ENCODE peak calls at places on chromosomes 13 and 19, in eight cellular contexts. One of them, this sample, is unnamed.

GRCh38 chr13:31927219-31927653 is 104.3 kb upstream of the FRY start:
- DNase-seq in AG09309: no peak
- DNase-seq in Peyer's patch: no peak
- DNase-seq in transverse colon: no peak
- DNase-seq in HFF-Myc: no peak
- DNase-seq in kidney: no peak
- DNase-seq in right lobe of liver: peak
- DNase-seq in Calu3: peak
- DNase-seq in this sample: no peak

GRCh38 chr13:40664100-40665060 is 2.1 kb downstream of the FOXO1 start:
- DNase-seq in Peyer's patch: peak
- DNase-seq in AG09309: no peak
- DNase-seq in Calu3: peak
- DNase-seq in right lobe of liver: peak
- DNase-seq in kidney: peak
- DNase-seq in HFF-Myc: no peak
- DNase-seq in transverse colon: peak
- DNase-seq in this sample: peak

GRCh38 chr19:956747-957451 is 27.2 kb upstream of the WDR18 start:
- DNase-seq in AG09309: no peak
- DNase-seq in Peyer's patch: no peak
- DNase-seq in Calu3: no peak
- DNase-seq in right lobe of liver: no peak
- DNase-seq in HFF-Myc: no peak
- DNase-seq in transverse colon: no peak
- DNase-seq in kidney: peak
- DNase-seq in this sample: no peak

GRCh38 chr13:33310245-33311038 is 24.9 kb upstream of the STARD13 start:
- DNase-seq in Peyer's patch: no peak
- DNase-seq in right lobe of liver: no peak
- DNase-seq in HFF-Myc: no peak
- DNase-seq in kidney: no peak
- DNase-seq in transverse colon: no peak
- DNase-seq in AG09309: no peak
- DNase-seq in Calu3: no peak
- DNase-seq in this sample: no peak

GRCh38 chr19:2059422-2060201 is 8.6 kb upstream of the MKNK2 start:
- DNase-seq in kidney: peak
- DNase-seq in AG09309: peak
- DNase-seq in transverse colon: peak
- DNase-seq in HFF-Myc: no peak
- DNase-seq in Peyer's patch: no peak
- DNase-seq in right lobe of liver: peak
- DNase-seq in Calu3: peak
- DNase-seq in this sample: no peak

GRCh38 chr19:47542030-47542475 is 27.2 kb upstream of the NAPA start:
- DNase-seq in AG09309: peak
- DNase-seq in Peyer's patch: no peak
- DNase-seq in right lobe of liver: no peak
- DNase-seq in HFF-Myc: no peak
- DNase-seq in kidney: no peak
- DNase-seq in Calu3: no peak
- DNase-seq in transverse colon: peak
- DNase-seq in this sample: peak

GRCh38 chr13:99577934-99578917 is 77.0 kb downstream of the TM9SF2 start:
- DNase-seq in HFF-Myc: no peak
- DNase-seq in Calu3: no peak
- DNase-seq in transverse colon: no peak
- DNase-seq in right lobe of liver: peak
- DNase-seq in kidney: peak
- DNase-seq in AG09309: no peak
- DNase-seq in Peyer's patch: no peak
- DNase-seq in this sample: no peak

GRCh38 chr13:95122063-95122462 is 179.2 kb downstream of the ABCC4 start:
- DNase-seq in kidney: no peak
- DNase-seq in Peyer's patch: no peak
- DNase-seq in Calu3: no peak
- DNase-seq in AG09309: no peak
- DNase-seq in transverse colon: no peak
- DNase-seq in HFF-Myc: no peak
- DNase-seq in right lobe of liver: no peak
- DNase-seq in this sample: no peak

GRCh38 chr19:51094696-51095279 is 12.1 kb upstream of the KLK14 start:
- DNase-seq in kidney: peak
- DNase-seq in Calu3: peak
- DNase-seq in right lobe of liver: no peak
- DNase-seq in transverse colon: no peak
- DNase-seq in Peyer's patch: no peak
- DNase-seq in HFF-Myc: no peak
- DNase-seq in AG09309: no peak
- DNase-seq in this sample: peak

GRCh38 chr13:72181661-72182060 is 314.7 kb upstream of the DACH1 start:
- DNase-seq in Calu3: no peak
- DNase-seq in Peyer's patch: no peak
- DNase-seq in right lobe of liver: no peak
- DNase-seq in kidney: no peak
- DNase-seq in AG09309: no peak
- DNase-seq in HFF-Myc: no peak
- DNase-seq in transverse colon: no peak
- DNase-seq in this sample: no peak

GRCh38 chr19:42424712-42425131 is 2.5 kb downstream of the LIPE start:
- DNase-seq in AG09309: no peak
- DNase-seq in Calu3: no peak
- DNase-seq in right lobe of liver: no peak
- DNase-seq in Peyer's patch: no peak
- DNase-seq in HFF-Myc: no peak
- DNase-seq in kidney: no peak
- DNase-seq in transverse colon: no peak
- DNase-seq in this sample: no peak
- TF ChIP-seq CTCF in AG09309: peak
- TF ChIP-seq CTCF in Calu3: no peak
- TF ChIP-seq CTCF in right lobe of liver: no peak
- TF ChIP-seq CTCF in Peyer's patch: no peak
- TF ChIP-seq CTCF in HFF-Myc: peak
- TF ChIP-seq CTCF in kidney: no peak
- TF ChIP-seq CTCF in transverse colon: peak
- TF ChIP-seq CTCF in this sample: no peak

DNA sequence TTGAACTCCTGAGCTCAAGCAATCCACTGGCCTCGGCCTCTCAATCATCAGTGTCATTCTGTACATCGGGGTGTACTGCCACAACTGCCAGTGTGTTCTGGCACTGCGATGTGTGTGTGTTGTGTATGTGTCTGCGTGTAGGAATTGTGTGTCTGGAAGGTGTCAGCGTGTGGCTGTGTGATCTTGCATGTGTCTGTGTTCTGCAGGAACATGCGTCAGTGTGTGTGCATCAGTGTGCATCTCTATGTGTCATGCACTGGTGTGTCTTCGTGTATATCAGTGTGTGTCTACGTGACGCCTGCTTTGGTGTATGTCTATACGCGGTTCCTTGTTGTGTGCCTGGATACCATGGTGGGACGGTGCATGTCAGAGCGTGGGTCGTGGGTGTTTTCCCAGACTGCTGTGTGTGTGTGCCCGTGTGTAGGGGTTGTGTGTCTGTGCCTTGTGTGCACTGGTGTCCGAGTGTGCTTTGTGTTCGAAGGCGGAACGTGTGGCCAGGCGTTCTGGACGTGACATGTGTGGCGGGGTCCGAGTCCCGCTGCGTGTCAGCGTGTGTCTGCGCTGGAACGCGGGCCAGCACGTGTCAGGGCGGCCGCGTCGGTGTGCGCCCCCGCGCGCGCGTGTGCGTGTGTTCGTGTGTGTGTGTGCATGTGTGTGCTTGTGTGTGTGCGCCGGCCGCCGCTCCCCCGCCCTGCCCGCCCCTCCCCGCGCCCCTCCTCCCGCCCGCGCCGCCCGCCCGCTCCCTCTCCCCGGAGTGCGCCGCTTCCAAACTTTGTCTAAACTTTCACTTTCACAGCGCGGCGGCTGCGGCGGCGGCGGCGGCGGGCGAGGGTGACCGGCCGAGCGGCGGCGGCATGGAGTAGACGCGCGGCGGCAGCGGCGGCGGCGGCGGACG is at the start of gene NFIX:
- DNase-seq in Peyer's patch: peak
- DNase-seq in transverse colon: peak
- DNase-seq in Calu3: peak
- DNase-seq in kidney: peak
- DNase-seq in HFF-Myc: no peak
- DNase-seq in AG09309: no peak
- DNase-seq in right lobe of liver: peak
- DNase-seq in this sample: peak
- TF ChIP-seq CTCF in Peyer's patch: no peak
- TF ChIP-seq CTCF in transverse colon: no peak
- TF ChIP-seq CTCF in Calu3: no peak
- TF ChIP-seq CTCF in kidney: no peak
- TF ChIP-seq CTCF in HFF-Myc: no peak
- TF ChIP-seq CTCF in AG09309: no peak
- TF ChIP-seq CTCF in right lobe of liver: no peak
- TF ChIP-seq CTCF in this sample: no peak

GRCh38 chr19:20371911-20372310 is 193.7 kb downstream of the ZNF737 start:
- DNase-seq in AG09309: no peak
- DNase-seq in HFF-Myc: no peak
- DNase-seq in transverse colon: no peak
- DNase-seq in Peyer's patch: no peak
- DNase-seq in Calu3: no peak
- DNase-seq in right lobe of liver: no peak
- DNase-seq in kidney: no peak
- DNase-seq in this sample: no peak

GRCh38 chr19:20365146-20365545 is 198.1 kb downstream of the ZNF486 start:
- DNase-seq in right lobe of liver: no peak
- DNase-seq in HFF-Myc: no peak
- DNase-seq in Calu3: no peak
- DNase-seq in kidney: no peak
- DNase-seq in AG09309: no peak
- DNase-seq in transverse colon: no peak
- DNase-seq in Peyer's patch: no peak
- DNase-seq in this sample: no peak

GRCh38 chr19:20367811-20368294 is 197.7 kb downstream of the ZNF737 start:
- DNase-seq in kidney: no peak
- DNase-seq in Peyer's patch: no peak
- DNase-seq in transverse colon: no peak
- DNase-seq in HFF-Myc: no peak
- DNase-seq in right lobe of liver: no peak
- DNase-seq in Calu3: no peak
- DNase-seq in AG09309: no peak
- DNase-seq in this sample: no peak
- TF ChIP-seq CTCF in kidney: peak
- TF ChIP-seq CTCF in Peyer's patch: no peak
- TF ChIP-seq CTCF in transverse colon: no peak
- TF ChIP-seq CTCF in HFF-Myc: no peak
- TF ChIP-seq CTCF in right lobe of liver: no peak
- TF ChIP-seq CTCF in Calu3: no peak
- TF ChIP-seq CTCF in AG09309: no peak
- TF ChIP-seq CTCF in this sample: no peak

DNA sequence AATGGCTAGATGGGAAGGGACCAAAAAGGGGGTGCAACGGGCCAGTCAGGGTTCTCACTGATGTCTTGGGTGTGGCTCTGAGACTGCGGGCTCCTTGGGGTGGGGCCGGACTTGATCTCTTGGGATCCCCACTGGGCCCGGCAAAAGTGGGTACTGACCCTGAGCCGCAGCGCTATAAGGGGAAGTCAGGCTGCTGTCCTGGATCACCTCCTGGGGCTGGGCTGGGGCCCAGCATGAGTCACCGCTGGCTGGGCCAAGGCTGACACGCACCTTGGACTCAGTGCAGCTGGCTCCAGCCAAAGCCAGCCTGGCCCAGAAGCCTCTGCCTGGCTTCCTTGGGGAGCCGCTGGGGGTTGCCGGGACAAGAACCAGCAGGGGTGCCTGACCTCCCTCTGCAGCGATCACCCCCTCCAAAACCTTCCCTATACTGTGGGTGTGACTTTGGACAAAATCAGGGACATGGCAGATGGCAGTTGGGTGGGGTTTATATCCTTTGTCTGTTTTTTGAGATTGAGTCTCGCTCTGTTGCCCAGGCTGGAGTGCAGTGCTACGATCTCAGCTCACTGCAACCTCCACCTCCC is 614 bp upstream of the IQCN start:
- DNase-seq in transverse colon: peak
- DNase-seq in AG09309: no peak
- DNase-seq in kidney: peak
- DNase-seq in HFF-Myc: no peak
- DNase-seq in Peyer's patch: no peak
- DNase-seq in Calu3: peak
- DNase-seq in right lobe of liver: peak
- DNase-seq in this sample: no peak
- TF ChIP-seq CTCF in transverse colon: peak
- TF ChIP-seq CTCF in AG09309: no peak
- TF ChIP-seq CTCF in kidney: no peak
- TF ChIP-seq CTCF in HFF-Myc: no peak
- TF ChIP-seq CTCF in Peyer's patch: no peak
- TF ChIP-seq CTCF in Calu3: no peak
- TF ChIP-seq CTCF in right lobe of liver: no peak
- TF ChIP-seq CTCF in this sample: no peak

GRCh38 chr13:30158774-30159445 is 148.4 kb downstream of the KATNAL1 start:
- DNase-seq in Calu3: peak
- DNase-seq in right lobe of liver: no peak
- DNase-seq in HFF-Myc: peak
- DNase-seq in AG09309: peak
- DNase-seq in Peyer's patch: no peak
- DNase-seq in transverse colon: no peak
- DNase-seq in kidney: no peak
- DNase-seq in this sample: no peak
- TF ChIP-seq CTCF in Calu3: no peak
- TF ChIP-seq CTCF in right lobe of liver: peak
- TF ChIP-seq CTCF in HFF-Myc: peak
- TF ChIP-seq CTCF in AG09309: peak
- TF ChIP-seq CTCF in Peyer's patch: no peak
- TF ChIP-seq CTCF in transverse colon: peak
- TF ChIP-seq CTCF in kidney: peak
- TF ChIP-seq CTCF in this sample: peak

DNA sequence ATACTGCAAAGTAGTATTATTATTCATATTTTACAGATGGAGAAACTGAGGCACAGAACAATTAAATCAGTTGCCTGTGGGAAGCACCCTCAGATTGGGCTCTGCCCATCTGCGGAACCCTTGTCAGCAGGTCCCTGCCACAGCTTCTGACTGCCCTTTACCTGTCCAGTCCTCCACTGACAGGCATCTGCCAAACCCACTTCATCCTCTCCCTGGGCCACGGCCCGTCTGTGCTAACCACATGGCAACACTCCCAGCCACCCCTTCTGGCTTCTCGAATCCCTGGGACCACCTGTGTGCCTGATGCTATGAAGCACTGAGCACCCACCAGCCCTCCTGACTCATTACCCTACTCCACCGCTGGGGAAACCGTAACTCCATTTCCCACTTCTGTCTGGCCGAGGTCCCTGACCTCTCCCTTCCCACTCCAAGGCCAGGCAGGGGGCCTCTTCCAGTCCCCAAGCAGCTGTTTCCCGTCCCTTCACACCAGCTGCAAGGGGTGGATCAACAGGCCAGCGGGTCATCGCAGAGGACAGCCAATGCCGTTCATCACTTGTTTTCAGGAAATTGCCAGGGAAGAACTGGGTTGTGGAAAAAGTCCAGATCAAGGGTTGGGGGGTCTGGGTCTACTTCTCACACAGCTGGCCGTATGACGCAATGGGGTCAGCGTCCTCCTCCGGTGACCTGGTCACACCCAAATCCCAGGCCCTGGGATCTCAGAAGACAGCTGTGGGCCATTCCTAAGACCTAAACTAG is 2.5 kb downstream of the KANK3 start:
- DNase-seq in kidney: peak
- DNase-seq in right lobe of liver: peak
- DNase-seq in Calu3: no peak
- DNase-seq in AG09309: no peak
- DNase-seq in HFF-Myc: no peak
- DNase-seq in transverse colon: peak
- DNase-seq in Peyer's patch: no peak
- DNase-seq in this sample: no peak
- TF ChIP-seq CTCF in kidney: no peak
- TF ChIP-seq CTCF in right lobe of liver: peak
- TF ChIP-seq CTCF in Calu3: no peak
- TF ChIP-seq CTCF in AG09309: no peak
- TF ChIP-seq CTCF in HFF-Myc: no peak
- TF ChIP-seq CTCF in transverse colon: peak
- TF ChIP-seq CTCF in Peyer's patch: no peak
- TF ChIP-seq CTCF in this sample: no peak